ENCODE peak calls at places on chromosomes 11 and 22, in five cellular contexts. A is left ventricle myocardium inferior; K is A549; C is PC-3; T is CD8-positive, alpha-beta memory T cell. J is an unnamed sample.
A peak's percentile ranks its signal among the peaks of the same experiment; 100 is the strongest.

GRCh38 chr11:100010393-100010792 is 676.7 kb upstream of the ARHGAP42 start:
- DNase-seq in K (no peak), T (no peak), C (no peak), A (no peak), J (peak; percentile 35)

GRCh38 chr22:26892401-26893033 is 235.1 kb downstream of the MIAT start:
- DNase-seq in C (no peak), A (no peak), K (no peak), T (no peak), J (no peak)

GRCh38 chr11:110565344-110565684 is 135.6 kb downstream of the FDX1 start:
- DNase-seq in C (no peak), T (no peak), K (no peak), A (no peak), J (no peak)

GRCh38 chr11:68441466-68442230 is 18.9 kb upstream of the PPP6R3 start:
- DNase-seq in C (no peak), K (no peak), T (no peak), A (no peak), J (no peak)

GRCh38 chr11:118666331-118666730 is 13.1 kb downstream of the TREH start:
- DNase-seq in T (no peak), C (no peak), K (no peak), A (no peak), J (no peak)

GRCh38 chr11:112523917-112524316 is 263.3 kb upstream of the PLET1 start:
- DNase-seq in K (no peak), C (no peak), T (no peak), A (no peak), J (no peak)

GRCh38 chr11:1123970-1124369 is 33.8 kb upstream of the MUC5AC start:
- DNase-seq in A (no peak), T (no peak), C (no peak), K (no peak), J (no peak)

GRCh38 chr11:44014968-44015623 is 32.7 kb upstream of the ACCSL start:
- DNase-seq in K (no peak), T (no peak), A (no peak), C (no peak), J (no peak)

GRCh38 chr11:69153661-69154060 is 2.1 kb upstream of the SMIM38 start:
- DNase-seq in K (no peak), A (no peak), T (no peak), C (no peak), J (no peak)

GRCh38 chr11:120633630-120634374 is 122.3 kb downstream of the GRIK4 start:
- DNase-seq in A (no peak), C (no peak), T (no peak), K (no peak), J (no peak)

GRCh38 chr11:132504501-132505041 is 1027.7 kb downstream of the OPCML start:
- DNase-seq in T (no peak), K (no peak), A (no peak), C (no peak), J (no peak)

GRCh38 chr11:4060182-4060923 is 34.2 kb upstream of the RRM1 start:
- DNase-seq in A (no peak), C (no peak), T (no peak), K (no peak), J (no peak)

GRCh38 chr11:80980221-80980620 is 1539.4 kb upstream of the TENM4 start:
- DNase-seq in A (no peak), C (peak; percentile 45), K (no peak), T (no peak), J (no peak)
- H3K27ac ChIP-seq in A (no peak overlapping the region), C (no peak overlapping the region), K (no peak overlapping the region), T (no peak overlapping the region), J (no peak overlapping the region)

GRCh38 chr11:64104632-64105031 is 61.3 kb downstream of the MACROD1 start:
- DNase-seq in K (no peak), A (no peak), T (no peak), C (no peak), J (no peak)
- H3K4me3 ChIP-seq in K (no peak overlapping the region), A (no peak overlapping the region), T (no peak overlapping the region), C (no peak overlapping the region), J (no peak overlapping the region)

GRCh38 chr11:10418259-10418949 is 36.7 kb upstream of the AMPD3 start:
- DNase-seq in K (no peak), A (no peak), T (no peak), C (peak; percentile 22), J (no peak)
- H3K27ac ChIP-seq in K (no peak overlapping the region), A (no peak overlapping the region), T (no peak overlapping the region), C (no peak overlapping the region), J (no peak overlapping the region)

GRCh38 chr11:75555079-75555811 is 6.8 kb upstream of the SERPINH1 start:
- DNase-seq in K (no peak), C (no peak), T (no peak), A (no peak), J (no peak)
- H3K4me3 ChIP-seq in K (no peak overlapping the region), C (no peak overlapping the region), T (no peak overlapping the region), A (peak overlapping the region; percentile 51), J (no peak overlapping the region)

DNA sequence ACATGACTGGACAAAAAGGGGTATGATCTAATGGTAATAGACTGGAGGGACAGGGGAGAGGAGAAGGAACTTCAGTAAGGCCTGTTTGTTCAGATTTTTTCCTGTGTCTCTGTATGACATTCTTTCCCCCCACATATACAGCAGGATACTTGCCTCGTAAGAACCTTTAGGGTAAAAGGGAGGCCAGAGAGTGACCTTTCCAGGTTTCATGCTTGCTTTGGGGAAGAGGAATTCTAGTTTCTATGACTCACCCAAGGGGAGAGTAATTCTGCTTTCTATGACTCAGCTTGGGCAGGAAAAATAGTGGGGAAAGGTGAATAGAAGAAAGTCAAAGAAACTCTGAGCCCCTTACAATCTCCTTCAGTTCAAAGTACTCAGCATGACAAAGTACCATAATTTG is 457.0 kb downstream of the DLG2 start:
- DNase-seq in K (peak; percentile 10), T (no peak), C (peak; percentile 98), A (no peak), J (no peak)
- H3K27ac ChIP-seq in K (peak overlapping the region; percentile 60), T (no peak overlapping the region), C (peak overlapping the region; percentile 81), A (no peak overlapping the region), J (no peak overlapping the region)

DNA sequence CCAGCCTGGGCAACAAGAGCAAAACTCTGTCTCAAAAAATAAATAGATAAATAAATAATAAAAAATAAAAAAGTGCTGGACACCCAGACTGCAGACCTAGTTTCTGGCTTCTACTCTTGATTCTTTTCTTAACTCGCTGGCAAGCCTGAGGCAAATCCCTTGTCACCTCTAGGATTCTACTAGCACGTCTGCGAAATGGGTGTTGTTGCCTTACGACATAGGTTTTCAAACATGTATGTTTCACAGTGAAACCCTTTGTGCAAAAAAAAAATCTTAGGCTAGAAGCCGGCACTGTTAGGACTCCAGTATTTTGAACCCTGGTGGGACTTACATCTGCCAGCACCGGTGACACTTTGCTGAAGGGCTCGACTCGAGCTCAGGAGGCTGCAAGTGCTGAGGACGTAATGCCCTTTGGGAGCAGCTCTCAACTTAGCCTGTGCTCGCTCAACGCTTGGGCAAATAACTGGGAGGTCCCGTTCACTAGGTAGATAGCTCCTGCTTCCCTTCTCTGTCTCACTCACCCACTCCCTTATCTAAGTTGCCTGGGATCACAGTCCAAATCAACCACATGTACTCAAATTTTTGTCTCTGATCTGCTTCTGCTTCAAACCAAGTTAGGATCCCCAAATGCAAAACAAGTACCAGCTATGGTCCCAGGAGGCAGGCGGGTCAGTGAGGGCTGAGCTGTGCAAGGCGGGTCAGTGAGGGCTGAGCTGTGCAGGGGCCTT is 34.7 kb upstream of the MYH9 start:
- DNase-seq in A (no peak), K (no peak), T (no peak), C (no peak), J (no peak)
- H3K4me3 ChIP-seq in A (no peak overlapping the region), K (no peak overlapping the region), T (no peak overlapping the region), C (no peak overlapping the region), J (no peak overlapping the region)

J was measured in iPS DF 6.9.